ENCODE peak calls at places on chromosomes 11 and 22, in eight cellular contexts. U is stimulated activated CD8-positive, alpha-beta memory T cell treated with anti-CD3 and anti-CD28 coated beads, Interleukin-7, amount 100 ng/mL, for 1 hour; T is endothelial cell; L is GM23338; A is amniotic stem cell; Z is activated naive CD4-positive, alpha-beta T cell treated with anti-CD3 and anti-CD28 coated beads for 36 hours; R is NCI-H226; X is hepatic stellate cell. K is an unnamed sample.

GRCh38 chr22:34761111-34761510 is 304.8 kb upstream of the ISX start:
- DNase-seq in U (no peak), T (no peak), L (no peak), A (no peak), Z (no peak), R (no peak), X (no peak), K (no peak)

GRCh38 chr22:38176170-38176741 is 5.4 kb downstream of the PLA2G6 start:
- DNase-seq in U (no peak), T (peak), L (no peak), A (peak), Z (peak), R (no peak), X (no peak), K (peak)

GRCh38 chr11:44324787-44325525 is 15.0 kb upstream of the ALX4 start:
- DNase-seq in U (no peak), T (no peak), L (no peak), A (no peak), Z (no peak), R (no peak), X (no peak), K (no peak)

GRCh38 chr11:58292017-58292416 is 24.0 kb upstream of the OR10W1 start:
- DNase-seq in U (no peak), T (no peak), L (no peak), A (no peak), Z (no peak), R (no peak), X (no peak), K (no peak)

GRCh38 chr11:4484310-4484709 is 1.9 kb downstream of the OR52K1 start:
- DNase-seq in U (no peak), T (no peak), L (no peak), A (no peak), Z (no peak), R (no peak), X (no peak), K (no peak)

GRCh38 chr11:45657496-45658260 is 7.7 kb downstream of the CHST1 start:
- DNase-seq in U (no peak), T (no peak), L (no peak), A (no peak), Z (no peak), R (no peak), X (no peak), K (no peak)

GRCh38 chr11:48170840-48171233 is 45.8 kb upstream of the OR4B1 start:
- DNase-seq in U (no peak), T (no peak), L (no peak), A (no peak), Z (no peak), R (no peak), X (peak), K (no peak)

GRCh38 chr11:108680267-108680666 is 15.4 kb downstream of the DDX10 start:
- DNase-seq in U (no peak), T (no peak), L (no peak), A (no peak), Z (no peak), R (peak), X (no peak), K (no peak)

GRCh38 chr11:2315395-2316168 is 13.8 kb downstream of the TSPAN32 start:
- DNase-seq in U (no peak), T (no peak), L (no peak), A (no peak), Z (no peak), R (no peak), X (no peak), K (no peak)

GRCh38 chr11:86996953-86997570 is 40.7 kb upstream of the TMEM135 start:
- DNase-seq in U (no peak), T (no peak), L (no peak), A (no peak), Z (no peak), R (no peak), X (no peak), K (no peak)

GRCh38 chr11:118531597-118532084 is 649 bp downstream of the TMEM25 start:
- DNase-seq in U (no peak), T (no peak), L (peak), A (no peak), Z (no peak), R (no peak), X (peak), K (no peak)

GRCh38 chr11:10606536-10607208 is 38.2 kb upstream of the LYVE1 start:
- DNase-seq in U (no peak), T (no peak), L (no peak), A (no peak), Z (no peak), R (no peak), X (no peak), K (no peak)

GRCh38 chr11:65396769-65397745 is 10.6 kb downstream of the FRMD8 start:
- DNase-seq in U (no peak), T (no peak), L (no peak), A (no peak), Z (no peak), R (no peak), X (no peak), K (no peak)

K was measured in retinal pigment epithelial cell.